ENCODE peak calls at places on chromosome 15, in five cellular contexts. G is breast epithelium, F is NCI-H748 treated with DMSO at 0.1 percent for 48 hours, J is GM12892, T is left ventricle myocardium inferior. O is an unnamed sample.

GRCh38 chr15:99729920-99730319 is 3.3 kb downstream of the LYSMD4 start:
- DNase-seq in G (peak), F (no peak), J (no peak), T (no peak), O (peak)

GRCh38 chr15:67049351-67050044 is 15.9 kb upstream of the SMAD3 start:
- DNase-seq in G (no peak), F (no peak), J (no peak), T (no peak), O (peak)

GRCh38 chr15:48636511-48636910 is 9.0 kb downstream of the FBN1 start:
- DNase-seq in G (no peak), F (peak), J (no peak), T (no peak), O (no peak)

GRCh38 chr15:37900286-37901221 is 33.9 kb upstream of the TMCO5A start:
- DNase-seq in G (no peak), F (no peak), J (no peak), T (no peak), O (peak)

GRCh38 chr15:65550681-65551098 is 20.4 kb downstream of the HACD3 start:
- DNase-seq in G (no peak), F (no peak), J (no peak), T (no peak), O (no peak)

GRCh38 chr15:70314018-70314354 is 216.3 kb upstream of the TLE3 start:
- DNase-seq in G (peak), F (no peak), J (no peak), T (no peak), O (no peak)

GRCh38 chr15:77871838-77872371 is 205.6 kb downstream of the TBC1D2B start:
- DNase-seq in G (no peak), F (no peak), J (no peak), T (no peak), O (no peak)

GRCh38 chr15:62275818-62276217 is 110.7 kb upstream of the C2CD4B start:
- DNase-seq in G (no peak), F (no peak), J (no peak), T (no peak), O (peak)

GRCh38 chr15:73632670-73633058 is 525 bp downstream of the NPTN start:
- DNase-seq in G (no peak), F (no peak), J (no peak), T (peak), O (no peak)

GRCh38 chr15:44633603-44634002 is 29.9 kb downstream of the SPG11 start:
- DNase-seq in G (no peak), F (no peak), J (no peak), T (no peak), O (peak)

GRCh38 chr15:39852237-39852636 is 67.8 kb downstream of the GPR176 start:
- DNase-seq in G (no peak), F (no peak), J (no peak), T (no peak), O (no peak)

GRCh38 chr15:41894251-41894790 is 468 bp upstream of the SPTBN5 start:
- DNase-seq in G (no peak), F (no peak), J (no peak), T (no peak), O (no peak)

GRCh38 chr15:38853608-38854007 is 289.0 kb upstream of the RASGRP1 start:
- DNase-seq in G (no peak), F (no peak), J (peak), T (no peak), O (peak)

GRCh38 chr15:57018151-57018550 is 99.7 kb downstream of the TCF12 start:
- DNase-seq in G (no peak), F (no peak), J (no peak), T (no peak), O (no peak)

GRCh38 chr15:94834494-94834893 is 603.1 kb downstream of the MCTP2 start:
- DNase-seq in G (no peak), F (no peak), J (no peak), T (no peak), O (no peak)

GRCh38 chr15:74995779-74996765 is 709 bp downstream of the SCAMP5 start:
- DNase-seq in G (no peak), F (peak), J (no peak), T (no peak), O (no peak)

GRCh38 chr15:92808611-92809063 is 91.5 kb upstream of the CHD2 start:
- DNase-seq in G (peak), F (peak), J (peak), T (peak), O (no peak)

GRCh38 chr15:23869391-23869790 is 182.3 kb upstream of the NDN start:
- DNase-seq in G (no peak), F (no peak), J (no peak), T (peak), O (no peak)

GRCh38 chr15:62296756-62297507 is 131.8 kb upstream of the C2CD4B start:
- DNase-seq in G (no peak), F (no peak), J (no peak), T (no peak), O (no peak)

GRCh38 chr15:34951993-34952392 is 17.5 kb downstream of the AQR start:
- DNase-seq in G (no peak), F (no peak), J (no peak), T (no peak), O (no peak)

GRCh38 chr15:87287156-87287555 is 969.4 kb downstream of the NTRK3 start:
- DNase-seq in G (no peak), F (no peak), J (no peak), T (no peak), O (peak)

GRCh38 chr15:49415638-49416037 is 7.4 kb upstream of the FGF7 start:
- DNase-seq in G (no peak), F (no peak), J (no peak), T (no peak), O (peak)

GRCh38 chr15:73660455-73660854 is 23.7 kb upstream of the CD276 start:
- DNase-seq in G (no peak), F (no peak), J (no peak), T (no peak), O (no peak)

GRCh38 chr15:33994005-33994615 is 25.8 kb downstream of the CHRM5 start:
- DNase-seq in G (no peak), F (peak), J (no peak), T (no peak), O (peak)

O was measured in HT1080.